ENCODE peak calls at places on chromosome 4, in six cellular contexts. One of them, this sample, is unnamed.

GRCh38 chr4:12724520-12724919 is 759.6 kb downstream of the RAB28 start:
- DNase-seq in neuronal stem cell: no peak
- DNase-seq in trophoblast cell: no peak
- DNase-seq in H1: no peak
- DNase-seq in mesenchymal stem cell: peak
- DNase-seq in IMR-90: no peak
- DNase-seq in this sample: no peak

GRCh38 chr4:85607624-85608023 is 132.7 kb downstream of the ARHGAP24 start:
- DNase-seq in trophoblast cell: no peak
- DNase-seq in IMR-90: no peak
- DNase-seq in neuronal stem cell: no peak
- DNase-seq in H1: no peak
- DNase-seq in mesenchymal stem cell: no peak
- DNase-seq in this sample: no peak

GRCh38 chr4:22969314-22969896 is 276.7 kb downstream of the GBA3 start:
- DNase-seq in H1: no peak
- DNase-seq in IMR-90: peak
- DNase-seq in trophoblast cell: no peak
- DNase-seq in neuronal stem cell: peak
- DNase-seq in mesenchymal stem cell: no peak
- DNase-seq in this sample: no peak

GRCh38 chr4:47528651-47529050 is 43.6 kb downstream of the ATP10D start:
- DNase-seq in H1: no peak
- DNase-seq in IMR-90: peak
- DNase-seq in neuronal stem cell: no peak
- DNase-seq in trophoblast cell: no peak
- DNase-seq in mesenchymal stem cell: peak
- DNase-seq in this sample: no peak

GRCh38 chr4:183355405-183355804 is 33.2 kb upstream of the CLDN24 start:
- DNase-seq in H1: no peak
- DNase-seq in IMR-90: peak
- DNase-seq in mesenchymal stem cell: peak
- DNase-seq in trophoblast cell: no peak
- DNase-seq in neuronal stem cell: no peak
- DNase-seq in this sample: no peak

GRCh38 chr4:137678796-137679195 is 146.5 kb upstream of the PCDH18 start:
- DNase-seq in trophoblast cell: no peak
- DNase-seq in IMR-90: peak
- DNase-seq in mesenchymal stem cell: peak
- DNase-seq in H1: no peak
- DNase-seq in neuronal stem cell: no peak
- DNase-seq in this sample: no peak

GRCh38 chr4:188220006-188220405 is 80.8 kb downstream of the TRIML1 start:
- DNase-seq in mesenchymal stem cell: no peak
- DNase-seq in H1: no peak
- DNase-seq in neuronal stem cell: no peak
- DNase-seq in IMR-90: no peak
- DNase-seq in trophoblast cell: no peak
- DNase-seq in this sample: no peak

GRCh38 chr4:101953949-101954348 is 163.4 kb downstream of the BANK1 start:
- DNase-seq in neuronal stem cell: peak
- DNase-seq in mesenchymal stem cell: peak
- DNase-seq in trophoblast cell: peak
- DNase-seq in IMR-90: peak
- DNase-seq in H1: no peak
- DNase-seq in this sample: peak

GRCh38 chr4:26692014-26692726 is 108.3 kb downstream of the TBC1D19 start:
- DNase-seq in H1: no peak
- DNase-seq in mesenchymal stem cell: no peak
- DNase-seq in neuronal stem cell: no peak
- DNase-seq in IMR-90: peak
- DNase-seq in trophoblast cell: peak
- DNase-seq in this sample: peak

GRCh38 chr4:83585982-83586508 is 50.1 kb downstream of the GPAT3 start:
- DNase-seq in mesenchymal stem cell: no peak
- DNase-seq in H1: no peak
- DNase-seq in trophoblast cell: no peak
- DNase-seq in IMR-90: no peak
- DNase-seq in neuronal stem cell: no peak
- DNase-seq in this sample: no peak

GRCh38 chr4:180060159-180060889 is 2182.9 kb upstream of the TENM3 start:
- DNase-seq in neuronal stem cell: peak
- DNase-seq in IMR-90: peak
- DNase-seq in mesenchymal stem cell: peak
- DNase-seq in H1: no peak
- DNase-seq in trophoblast cell: no peak
- DNase-seq in this sample: no peak

GRCh38 chr4:8911311-8912088 is 39.9 kb upstream of the HMX1 start:
- DNase-seq in trophoblast cell: no peak
- DNase-seq in mesenchymal stem cell: no peak
- DNase-seq in neuronal stem cell: no peak
- DNase-seq in H1: peak
- DNase-seq in IMR-90: no peak
- DNase-seq in this sample: peak

GRCh38 chr4:99893991-99894981 is at the start of gene LAMTOR3:
- DNase-seq in neuronal stem cell: peak
- DNase-seq in trophoblast cell: peak
- DNase-seq in IMR-90: peak
- DNase-seq in mesenchymal stem cell: peak
- DNase-seq in H1: peak
- DNase-seq in this sample: peak

GRCh38 chr4:44448548-44449443 is at the start of gene KCTD8:
- DNase-seq in IMR-90: peak
- DNase-seq in mesenchymal stem cell: peak
- DNase-seq in trophoblast cell: peak
- DNase-seq in neuronal stem cell: peak
- DNase-seq in H1: peak
- DNase-seq in this sample: peak

GRCh38 chr4:54929459-54929858 is 195.9 kb downstream of the KDR start:
- DNase-seq in mesenchymal stem cell: no peak
- DNase-seq in neuronal stem cell: no peak
- DNase-seq in trophoblast cell: no peak
- DNase-seq in H1: no peak
- DNase-seq in IMR-90: no peak
- DNase-seq in this sample: no peak

GRCh38 chr4:95625020-95625419 is 76.2 kb upstream of the UNC5C start:
- DNase-seq in neuronal stem cell: no peak
- DNase-seq in IMR-90: no peak
- DNase-seq in mesenchymal stem cell: no peak
- DNase-seq in trophoblast cell: no peak
- DNase-seq in H1: no peak
- DNase-seq in this sample: no peak

GRCh38 chr4:149306537-149306936 is 509.1 kb downstream of the IQCM start:
- DNase-seq in neuronal stem cell: no peak
- DNase-seq in H1: no peak
- DNase-seq in IMR-90: no peak
- DNase-seq in mesenchymal stem cell: no peak
- DNase-seq in trophoblast cell: no peak
- DNase-seq in this sample: no peak

GRCh38 chr4:134201216-134202098 is at the start of gene PABPC4L:
- DNase-seq in IMR-90: peak
- DNase-seq in neuronal stem cell: peak
- DNase-seq in mesenchymal stem cell: peak
- DNase-seq in H1: peak
- DNase-seq in trophoblast cell: no peak
- DNase-seq in this sample: peak

GRCh38 chr4:78864405-78865024 is 74.7 kb downstream of the PAQR3 start:
- DNase-seq in IMR-90: peak
- DNase-seq in trophoblast cell: peak
- DNase-seq in H1: no peak
- DNase-seq in mesenchymal stem cell: peak
- DNase-seq in neuronal stem cell: peak
- DNase-seq in this sample: no peak

GRCh38 chr4:30001628-30002027 is 718.5 kb upstream of the PCDH7 start:
- DNase-seq in mesenchymal stem cell: no peak
- DNase-seq in H1: no peak
- DNase-seq in IMR-90: no peak
- DNase-seq in trophoblast cell: no peak
- DNase-seq in neuronal stem cell: no peak
- DNase-seq in this sample: no peak

GRCh38 chr4:180823116-180823515 is 1420.1 kb upstream of the TENM3 start:
- DNase-seq in trophoblast cell: no peak
- DNase-seq in H1: no peak
- DNase-seq in mesenchymal stem cell: no peak
- DNase-seq in neuronal stem cell: no peak
- DNase-seq in IMR-90: no peak
- DNase-seq in this sample: no peak

GRCh38 chr4:120630432-120630831 is 292.1 kb downstream of the PRDM5 start:
- DNase-seq in H1: no peak
- DNase-seq in trophoblast cell: no peak
- DNase-seq in IMR-90: no peak
- DNase-seq in neuronal stem cell: no peak
- DNase-seq in mesenchymal stem cell: no peak
- DNase-seq in this sample: no peak

GRCh38 chr4:94455081-94455480 is 3.3 kb downstream of the PDLIM5 start:
- DNase-seq in neuronal stem cell: no peak
- DNase-seq in mesenchymal stem cell: peak
- DNase-seq in H1: no peak
- DNase-seq in IMR-90: peak
- DNase-seq in trophoblast cell: peak
- DNase-seq in this sample: no peak

GRCh38 chr4:131488772-131489171 is 1660.3 kb upstream of the PCDH10 start:
- DNase-seq in trophoblast cell: no peak
- DNase-seq in H1: no peak
- DNase-seq in neuronal stem cell: no peak
- DNase-seq in IMR-90: no peak
- DNase-seq in mesenchymal stem cell: peak
- DNase-seq in this sample: no peak

GRCh38 chr4:182843813-182844325 is 73.3 kb downstream of the DCTD start:
- DNase-seq in neuronal stem cell: no peak
- DNase-seq in mesenchymal stem cell: no peak
- DNase-seq in trophoblast cell: no peak
- DNase-seq in H1: no peak
- DNase-seq in IMR-90: no peak
- DNase-seq in this sample: no peak

GRCh38 chr4:38815879-38816782 is 11.5 kb upstream of the TLR1 start:
- DNase-seq in IMR-90: peak
- DNase-seq in neuronal stem cell: no peak
- DNase-seq in H1: no peak
- DNase-seq in trophoblast cell: no peak
- DNase-seq in mesenchymal stem cell: peak
- DNase-seq in this sample: no peak

GRCh38 chr4:73308286-73308685 is 49.7 kb upstream of the ANKRD17 start:
- DNase-seq in H1: no peak
- DNase-seq in neuronal stem cell: no peak
- DNase-seq in IMR-90: peak
- DNase-seq in mesenchymal stem cell: peak
- DNase-seq in trophoblast cell: no peak
- DNase-seq in this sample: no peak

GRCh38 chr4:155735506-155735905 is 23.3 kb upstream of the GUCY1B1 start:
- DNase-seq in H1: no peak
- DNase-seq in IMR-90: peak
- DNase-seq in mesenchymal stem cell: no peak
- DNase-seq in trophoblast cell: no peak
- DNase-seq in neuronal stem cell: no peak
- DNase-seq in this sample: no peak

GRCh38 chr4:176437756-176438155 is 118.0 kb downstream of the SPCS3 start:
- DNase-seq in IMR-90: peak
- DNase-seq in trophoblast cell: no peak
- DNase-seq in H1: no peak
- DNase-seq in mesenchymal stem cell: no peak
- DNase-seq in neuronal stem cell: no peak
- DNase-seq in this sample: no peak

GRCh38 chr4:13922459-13922858 is 294.9 kb upstream of the BOD1L1 start:
- DNase-seq in neuronal stem cell: no peak
- DNase-seq in IMR-90: no peak
- DNase-seq in trophoblast cell: no peak
- DNase-seq in mesenchymal stem cell: no peak
- DNase-seq in H1: no peak
- DNase-seq in this sample: no peak
- H2BK120ac ChIP-seq in neuronal stem cell: no peak
- H2BK120ac ChIP-seq in IMR-90: peak
- H2BK120ac ChIP-seq in trophoblast cell: no peak
- H2BK120ac ChIP-seq in mesenchymal stem cell: no peak
- H2BK120ac ChIP-seq in H1: no peak
- H2BK120ac ChIP-seq in this sample: no peak

DNA sequence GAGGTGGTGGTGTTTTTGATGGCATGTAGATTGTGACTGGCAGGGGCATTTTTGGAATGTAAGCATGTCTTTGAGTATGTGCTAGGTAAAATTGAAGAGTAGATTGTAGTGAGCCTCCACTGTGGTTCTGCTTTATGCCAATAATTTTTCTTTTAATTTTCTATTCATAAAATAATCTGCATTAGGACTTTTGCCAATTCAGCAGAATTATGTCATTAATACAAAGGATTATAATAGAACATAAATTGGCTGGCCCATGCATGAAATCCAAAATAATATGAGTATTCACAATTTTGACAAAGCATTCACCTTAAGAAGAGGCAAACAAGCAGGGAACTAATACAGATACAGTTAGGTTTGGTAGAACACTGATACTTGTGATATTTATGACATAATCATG is 14.9 kb upstream of the TMPRSS11E start:
- DNase-seq in IMR-90: no peak
- DNase-seq in trophoblast cell: no peak
- DNase-seq in mesenchymal stem cell: no peak
- DNase-seq in H1: no peak
- DNase-seq in neuronal stem cell: no peak
- DNase-seq in this sample: no peak
- H3K14ac ChIP-seq in IMR-90: no peak
- H3K14ac ChIP-seq in trophoblast cell: no peak
- H3K14ac ChIP-seq in mesenchymal stem cell: no peak
- H3K14ac ChIP-seq in H1: no peak
- H3K14ac ChIP-seq in neuronal stem cell: no peak
- H3K14ac ChIP-seq in this sample: no peak

DNA sequence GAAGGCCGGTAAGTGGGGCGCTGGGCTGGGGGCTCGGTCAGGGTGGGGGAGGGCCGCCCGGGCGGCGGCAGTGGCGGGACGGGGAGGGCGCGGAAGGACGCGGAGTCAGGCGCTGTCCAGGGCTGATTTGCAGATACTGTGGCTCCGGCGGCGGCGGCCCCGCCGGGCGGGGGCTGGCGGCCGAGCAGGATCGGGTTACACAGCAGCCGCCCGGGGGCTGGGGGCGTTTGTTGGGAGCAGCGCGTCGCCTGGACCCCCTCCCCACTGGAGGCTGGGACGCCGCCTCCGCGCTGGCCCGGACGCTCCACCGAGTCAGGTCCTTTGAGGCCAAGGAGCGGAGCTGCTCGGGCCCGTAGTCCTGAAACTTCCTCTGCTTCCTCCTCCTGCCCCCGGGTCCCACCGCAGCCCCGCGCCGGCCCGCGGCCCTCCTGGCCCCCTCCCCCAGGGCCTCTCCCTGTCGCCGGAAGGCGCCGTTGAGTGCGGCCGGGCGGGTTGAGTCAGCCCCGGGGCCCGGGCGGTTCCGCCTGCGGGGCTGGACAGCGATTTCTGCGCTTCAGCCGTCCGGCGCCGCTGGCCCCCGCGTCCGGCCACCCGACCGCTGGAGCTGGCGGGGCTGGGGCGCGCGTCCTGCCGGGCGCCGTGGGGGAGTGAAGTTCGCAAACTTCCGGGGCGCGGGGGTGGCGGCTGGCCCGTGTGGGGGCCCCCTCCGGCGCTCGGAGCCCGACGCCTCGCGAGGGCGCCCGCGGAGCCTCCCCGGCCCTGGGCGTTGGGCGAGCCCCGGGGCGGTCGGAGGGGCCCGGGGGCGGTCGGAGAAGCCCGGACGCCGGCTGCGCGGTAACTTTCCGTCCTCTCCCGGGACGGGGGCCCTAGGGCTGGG is 744 bp downstream of the REST start:
- DNase-seq in H1: peak
- DNase-seq in IMR-90: peak
- DNase-seq in trophoblast cell: peak
- DNase-seq in mesenchymal stem cell: peak
- DNase-seq in neuronal stem cell: peak
- DNase-seq in this sample: peak
- H2BK120ac ChIP-seq in H1: no peak
- H2BK120ac ChIP-seq in IMR-90: no peak
- H2BK120ac ChIP-seq in trophoblast cell: peak
- H2BK120ac ChIP-seq in mesenchymal stem cell: peak
- H2BK120ac ChIP-seq in neuronal stem cell: peak
- H2BK120ac ChIP-seq in this sample: peak

GRCh38 chr4:166146806-166147540 is 273.9 kb downstream of the TLL1 start:
- DNase-seq in mesenchymal stem cell: no peak
- DNase-seq in trophoblast cell: no peak
- DNase-seq in neuronal stem cell: no peak
- DNase-seq in H1: no peak
- DNase-seq in IMR-90: no peak
- DNase-seq in this sample: no peak
- H3K14ac ChIP-seq in mesenchymal stem cell: no peak
- H3K14ac ChIP-seq in trophoblast cell: no peak
- H3K14ac ChIP-seq in neuronal stem cell: no peak
- H3K14ac ChIP-seq in H1: no peak
- H3K14ac ChIP-seq in IMR-90: no peak
- H3K14ac ChIP-seq in this sample: no peak